ENCODE peak calls at places on chromosomes 16 and 17, in seven cellular contexts. G is HFF-Myc, R is cardiac muscle cell, T is RWPE2, L is GM23338, I is GM10248, B is endothelial cell of umbilical vein. O is an unnamed sample.

GRCh38 chr16:53775821-53776431 is 72.0 kb downstream of the FTO start:
- DNase-seq in G (peak; percentile 61), R (peak; percentile 97), T (no peak), L (peak; percentile 47), I (no peak), B (no peak), O (no peak)

GRCh38 chr17:34252890-34253525 is 2.1 kb upstream of the CCL2 start:
- DNase-seq in G (no peak), R (peak; percentile 53), T (no peak), L (no peak), I (no peak), B (no peak), O (no peak)

GRCh38 chr17:1783834-1784611 is 22.2 kb downstream of the SERPINF1 start:
- DNase-seq in G (peak; percentile 52), R (peak; percentile 96), T (no peak), L (peak; percentile 55), I (peak; percentile 53), B (peak; percentile 80), O (peak; percentile 46)

GRCh38 chr17:42618442-42619150 is 9.1 kb downstream of the TUBG1 start:
- DNase-seq in G (no peak), R (no peak), T (no peak), L (peak; percentile 91), I (peak; percentile 79), B (no peak), O (peak; percentile 78)

GRCh38 chr16:89411335-89411850 is 79.0 kb downstream of the ANKRD11 start:
- DNase-seq in G (no peak), R (no peak), T (no peak), L (no peak), I (no peak), B (no peak), O (no peak)

GRCh38 chr17:36515837-36516236 is 18.8 kb downstream of the MYO19 start:
- DNase-seq in G (no peak), R (no peak), T (no peak), L (no peak), I (no peak), B (no peak), O (no peak)

GRCh38 chr17:40076101-40076498 is 13.3 kb downstream of the THRA start:
- DNase-seq in G (no peak), R (no peak), T (no peak), L (no peak), I (no peak), B (no peak), O (no peak)

GRCh38 chr16:27781195-27781524 is 231.2 kb downstream of the KATNIP start:
- DNase-seq in G (no peak), R (peak; percentile 11), T (no peak), L (no peak), I (no peak), B (no peak), O (no peak)

GRCh38 chr16:88369447-88370008 is 13.2 kb upstream of the ZNF469 start:
- DNase-seq in G (no peak), R (no peak), T (peak; percentile 64), L (no peak), I (no peak), B (no peak), O (no peak)

GRCh38 chr16:21560462-21560861 is 38.9 kb upstream of the METTL9 start:
- DNase-seq in G (no peak), R (no peak), T (no peak), L (no peak), I (no peak), B (no peak), O (no peak)

GRCh38 chr16:11768850-11769249 is 26.2 kb upstream of the TXNDC11 start:
- DNase-seq in G (no peak), R (no peak), T (no peak), L (no peak), I (peak; percentile 29), B (no peak), O (peak; percentile 27)

GRCh38 chr17:69761767-69762321 is 313.2 kb upstream of the KCNJ16 start:
- DNase-seq in G (peak; percentile 92), R (peak; percentile 73), T (no peak), L (peak; percentile 17), I (no peak), B (peak; percentile 86), O (no peak)

GRCh38 chr17:59746849-59747445 is 39.5 kb downstream of the VMP1 start:
- DNase-seq in G (no peak), R (peak; percentile 81), T (no peak), L (peak; percentile 59), I (peak; percentile 50), B (peak; percentile 68), O (peak; percentile 36)

GRCh38 chr16:58940609-58941008 is 206.5 kb upstream of the GOT2 start:
- DNase-seq in G (no peak), R (no peak), T (no peak), L (no peak), I (no peak), B (no peak), O (peak; percentile 10)

GRCh38 chr16:57916735-57917450 is 54.0 kb downstream of the CNGB1 start:
- DNase-seq in G (no peak), R (no peak), T (peak; percentile 88), L (no peak), I (no peak), B (no peak), O (no peak)

GRCh38 chr17:48555616-48556533 is 11.0 kb upstream of the HOXB2 start:
- DNase-seq in G (no peak), R (peak; percentile 46), T (no peak), L (no peak), I (no peak), B (peak; percentile 43), O (no peak)

GRCh38 chr16:26453215-26453614 is 613.5 kb upstream of the C16orf82 start:
- DNase-seq in G (no peak), R (no peak), T (no peak), L (peak; percentile 36), I (no peak), B (no peak), O (no peak)

GRCh38 chr16:23182206-23182674 is 305 bp upstream of the SCNN1G start:
- DNase-seq in G (no peak), R (peak; percentile 61), T (peak; percentile 86), L (peak; percentile 94), I (peak; percentile 92), B (peak; percentile 56), O (peak; percentile 95)

GRCh38 chr16:23183486-23183862 is 929 bp downstream of the SCNN1G start:
- DNase-seq in G (no peak), R (no peak), T (no peak), L (no peak), I (no peak), B (no peak), O (no peak)

GRCh38 chr16:23181506-23181905 is 1.0 kb upstream of the SCNN1G start:
- DNase-seq in G (no peak), R (no peak), T (no peak), L (no peak), I (no peak), B (no peak), O (no peak)

GRCh38 chr16:23185661-23186060 is 3.1 kb downstream of the SCNN1G start:
- DNase-seq in G (no peak), R (no peak), T (no peak), L (no peak), I (no peak), B (no peak), O (no peak)

GRCh38 chr16:23182675-23183485 is at the start of gene SCNN1G:
- DNase-seq in G (no peak), R (no peak), T (no peak), L (peak; percentile 52), I (peak; percentile 27), B (no peak), O (peak; percentile 50)
- TF ChIP-seq CTCF in G (no peak), R (no peak), T (peak; percentile 79), L (no peak), I (no peak), B (no peak), O (no peak)

GRCh38 chr17:74919440-74920305 is 3.4 kb downstream of the USH1G start:
- DNase-seq in G (no peak), R (peak; percentile 30), T (no peak), L (peak; percentile 82), I (peak; percentile 76), B (no peak), O (no peak)
- TF ChIP-seq CTCF in G (peak; percentile 37), R (peak; percentile 38), T (no peak), L (peak; percentile 40), I (peak; percentile 56), B (no peak), O (no peak)

DNA sequence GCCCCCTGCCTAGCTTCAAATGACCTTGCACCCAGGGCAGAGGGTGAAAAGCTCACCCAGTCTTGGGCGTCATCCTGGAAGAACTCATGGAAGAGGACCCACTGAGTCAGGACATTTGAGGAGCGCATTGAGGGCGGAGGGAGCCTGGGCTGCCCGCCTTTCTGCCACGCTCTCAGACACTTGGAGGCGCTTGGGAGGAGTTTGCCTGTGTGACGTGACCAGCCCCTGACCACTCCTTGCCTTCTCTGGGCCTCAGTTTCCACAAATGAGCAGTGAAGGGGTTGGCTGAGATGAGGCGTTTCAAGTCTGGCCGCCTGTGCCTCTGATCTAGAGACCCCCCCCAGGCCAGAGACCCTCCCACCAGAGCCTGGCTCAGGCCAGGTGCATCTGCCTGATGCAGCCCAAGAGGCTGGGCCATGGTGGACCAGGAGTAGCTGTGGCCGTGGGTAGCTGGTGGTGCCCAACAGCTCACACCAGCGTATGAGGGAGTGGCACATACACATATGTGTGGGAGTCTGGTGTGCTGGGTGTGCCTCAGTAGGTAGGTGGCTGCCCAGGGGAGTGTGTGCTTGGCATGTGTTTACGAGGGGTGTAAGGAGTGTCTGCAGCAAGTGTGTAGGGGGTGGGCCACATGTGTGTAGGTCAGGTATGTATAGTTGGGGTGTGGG is 80.2 kb upstream of the TOB1 start:
- DNase-seq in G (no peak), R (no peak), T (peak; percentile 52), L (no peak), I (no peak), B (no peak), O (peak; percentile 21)
- TF ChIP-seq CTCF in G (no peak), R (no peak), T (no peak), L (no peak), I (no peak), B (no peak), O (no peak)

GRCh38 chr16:4214215-4214621 is 27.7 kb downstream of the SRL start:
- DNase-seq in G (peak; percentile 84), R (peak; percentile 82), T (no peak), L (no peak), I (no peak), B (no peak), O (no peak)
- TF ChIP-seq CTCF in G (no peak), R (no peak), T (no peak), L (no peak), I (no peak), B (no peak), O (no peak)

O was measured in GM13977.